ENCODE peak calls at places on chromosomes 5 and 9, in four cellular contexts. T, X, W and M are unnamed samples.

GRCh38 chr5:35990524-35990923 is 666 bp downstream of the UGT3A1 start:
- DNase-seq in T (no peak), X (no peak), W (no peak), M (no peak)

GRCh38 chr5:30539004-30539634 is 654.4 kb upstream of the CDH6 start:
- DNase-seq in T (no peak), X (no peak), W (no peak), M (no peak)

GRCh38 chr5:20335978-20336377 is 348.0 kb upstream of the CDH18 start:
- DNase-seq in T (no peak), X (no peak), W (no peak), M (no peak)

GRCh38 chr5:110463116-110463515 is 263.4 kb downstream of the TMEM232 start:
- DNase-seq in T (no peak), X (no peak), W (no peak), M (no peak)

GRCh38 chr5:67896312-67896985 is 319.1 kb upstream of the PIK3R1 start:
- DNase-seq in T (no peak), X (no peak), W (no peak), M (no peak)

GRCh38 chr5:66440202-66440680 is 156.0 kb upstream of the MAST4 start:
- DNase-seq in T (no peak), X (no peak), W (no peak), M (no peak)

GRCh38 chr9:136621734-136622093 is 41.0 kb upstream of the EGFL7 start:
- DNase-seq in T (no peak), X (no peak), W (no peak), M (no peak)

GRCh38 chr5:72108200-72109050 is 1.1 kb downstream of the MAP1B start:
- DNase-seq in T (peak), X (peak), W (no peak), M (peak)

GRCh38 chr9:31615964-31616363 is 768.5 kb upstream of the ACO1 start:
- DNase-seq in T (no peak), X (no peak), W (no peak), M (no peak)

GRCh38 chr5:142327111-142327842 is 2.5 kb upstream of the SPRY4 start:
- DNase-seq in T (no peak), X (no peak), W (no peak), M (no peak)

GRCh38 chr5:80631277-80632259 is 22.9 kb upstream of the MSH3 start:
- DNase-seq in T (peak), X (peak), W (no peak), M (no peak)

GRCh38 chr9:81833563-81834345 is 94.5 kb upstream of the SPATA31D4 start:
- DNase-seq in T (no peak), X (peak), W (no peak), M (no peak)

GRCh38 chr5:172561151-172561550 is 79.9 kb upstream of the NEURL1B start:
- DNase-seq in T (no peak), X (no peak), W (no peak), M (no peak)

GRCh38 chr5:168971100-168971499 is 329.8 kb downstream of the SLIT3 start:
- DNase-seq in T (no peak), X (no peak), W (no peak), M (no peak)

GRCh38 chr9:136582977-136583735 is 37.3 kb upstream of the NOTCH1 start:
- DNase-seq in T (no peak), X (no peak), W (no peak), M (no peak)

GRCh38 chr5:39076757-39077475 is 2.7 kb upstream of the RICTOR start:
- DNase-seq in T (no peak), X (no peak), W (peak), M (no peak)

GRCh38 chr9:95003694-95004451 is 277.4 kb downstream of the AOPEP start:
- DNase-seq in T (peak), X (peak), W (no peak), M (no peak)

GRCh38 chr9:109342878-109343277 is 22.0 kb upstream of the EPB41L4B start:
- DNase-seq in T (no peak), X (no peak), W (no peak), M (no peak)

GRCh38 chr5:128412145-128412930 is 125.7 kb downstream of the FBN2 start:
- DNase-seq in T (no peak), X (no peak), W (no peak), M (no peak)

GRCh38 chr9:113926211-113926610 is 50.1 kb downstream of the ZNF618 start:
- DNase-seq in T (no peak), X (no peak), W (no peak), M (no peak)

GRCh38 chr9:130239363-130239695 is 26.2 kb upstream of the HMCN2 start:
- DNase-seq in T (no peak), X (no peak), W (no peak), M (no peak)

GRCh38 chr9:130242270-130243014 is 23.1 kb upstream of the HMCN2 start:
- DNase-seq in T (no peak), X (no peak), W (no peak), M (no peak)

GRCh38 chr9:130239741-130240241 is 25.8 kb upstream of the HMCN2 start:
- DNase-seq in T (no peak), X (no peak), W (peak), M (no peak)

GRCh38 chr9:130241198-130241535 is 24.4 kb upstream of the HMCN2 start:
- DNase-seq in T (no peak), X (no peak), W (no peak), M (no peak)

GRCh38 chr9:130240410-130241197 is 25.0 kb upstream of the HMCN2 start:
- DNase-seq in T (peak), X (peak), W (peak), M (peak)
- TF ChIP-seq FOXK2 in T (peak), X (no peak), W (no peak), M (no peak)

GRCh38 chr9:37420271-37421215 is 2.0 kb upstream of the GRHPR start:
- DNase-seq in T (no peak), X (no peak), W (no peak), M (no peak)

GRCh38 chr9:37424204-37424685 is 1.7 kb downstream of the GRHPR start:
- DNase-seq in T (no peak), X (peak), W (no peak), M (no peak)

GRCh38 chr9:37422289-37423104 is at the start of gene GRHPR:
- DNase-seq in T (peak), X (peak), W (no peak), M (peak)

GRCh38 chr9:37423508-37423907 is 1.0 kb downstream of the GRHPR start:
- DNase-seq in T (no peak), X (no peak), W (no peak), M (no peak)

GRCh38 chr9:37421914-37422288 is 595 bp upstream of the GRHPR start:
- DNase-seq in T (no peak), X (no peak), W (no peak), M (no peak)
- TF ChIP-seq BHLHE40 in T (no peak), X (peak), W (no peak), M (no peak)

GRCh38 chr5:111929892-111930291 is 172.9 kb upstream of the NREP start:
- DNase-seq in T (no peak), X (no peak), W (no peak), M (no peak)

GRCh38 chr5:111930905-111931461 is 174.0 kb upstream of the NREP start:
- DNase-seq in T (no peak), X (no peak), W (no peak), M (no peak)

GRCh38 chr5:111929261-111929660 is 172.3 kb upstream of the NREP start:
- DNase-seq in T (no peak), X (no peak), W (no peak), M (no peak)

GRCh38 chr5:111931658-111932057 is 174.7 kb upstream of the NREP start:
- DNase-seq in T (no peak), X (no peak), W (no peak), M (no peak)

GRCh38 chr5:111930407-111930806 is 173.4 kb upstream of the NREP start:
- DNase-seq in T (no peak), X (no peak), W (no peak), M (no peak)
- TF ChIP-seq FOXK2 in T (no peak), X (no peak), W (no peak), M (no peak)

DNA sequence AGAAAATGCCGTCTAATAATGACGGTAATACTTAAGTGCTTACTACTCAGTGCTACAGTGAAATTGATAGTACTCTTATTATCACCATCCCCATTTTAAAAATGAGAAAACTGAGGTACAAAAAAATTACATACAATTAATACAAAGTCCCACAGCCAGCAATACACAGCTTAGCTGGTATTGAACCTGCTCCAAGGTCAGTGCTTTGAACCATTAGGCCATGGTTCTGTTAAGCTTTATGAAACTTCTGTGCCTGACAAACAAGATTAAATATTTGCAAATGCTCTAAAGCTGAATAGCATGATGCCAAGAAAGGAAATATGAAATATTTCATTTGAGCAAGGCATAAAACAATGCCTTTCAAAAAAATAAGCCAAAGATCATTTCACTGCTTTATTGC is 357.2 kb downstream of the ARRDC3 start:
- DNase-seq in T (no peak), X (no peak), W (no peak), M (no peak)
- TF ChIP-seq BHLHE40 in T (no peak), X (no peak), W (no peak), M (no peak)

GRCh38 chr9:89887286-89887685 is 282.5 kb downstream of the GADD45G start:
- DNase-seq in T (no peak), X (no peak), W (no peak), M (no peak)
- TF ChIP-seq FOXK2 in T (no peak), X (no peak), W (no peak), M (no peak)

GRCh38 chr9:127561491-127562270 is 50.4 kb upstream of the STXBP1 start:
- DNase-seq in T (peak), X (no peak), W (no peak), M (no peak)
- TF ChIP-seq BHLHE40 in T (peak), X (no peak), W (no peak), M (no peak)

GRCh38 chr9:89120704-89121103 is 57.9 kb downstream of the SHC3 start:
- DNase-seq in T (no peak), X (no peak), W (no peak), M (no peak)
- TF ChIP-seq FOXK2 in T (no peak), X (no peak), W (no peak), M (no peak)

GRCh38 chr9:97565262-97565661 is 63.8 kb downstream of the TMOD1 start:
- DNase-seq in T (no peak), X (no peak), W (no peak), M (no peak)

GRCh38 chr9:97564291-97565175 is 63.1 kb downstream of the TMOD1 start:
- DNase-seq in T (no peak), X (no peak), W (no peak), M (no peak)

GRCh38 chr9:97567894-97568202 is 65.3 kb downstream of the TSTD2 start:
- DNase-seq in T (peak), X (no peak), W (no peak), M (no peak)

GRCh38 chr9:97568461-97569275 is 64.5 kb downstream of the TSTD2 start:
- DNase-seq in T (no peak), X (no peak), W (no peak), M (no peak)

GRCh38 chr9:97567182-97567893 is 65.8 kb downstream of the TSTD2 start:
- DNase-seq in T (no peak), X (no peak), W (no peak), M (no peak)
- TF ChIP-seq BHLHE40 in T (no peak), X (no peak), W (no peak), M (no peak)